ENCODE peak calls at places on chromosomes 1 and 21, in nine cellular contexts. S is CD4-positive, alpha-beta T cell; U is NCI-H146; Y is stimulated activated CD8-positive, alpha-beta memory T cell treated with anti-CD3 and anti-CD28 coated beads, Interleukin-4, amount 100 ng/mL, for 24 hours; Q is iris pigment epithelial cell; J is stimulated activated CD4-positive, alpha-beta T cell treated with anti-CD3 and anti-CD28 coated beads, Interleukin-12 subunit alpha, Interleukin-12 subunit beta, amount 100 ng/mL, for 48 hours; E is pancreas; X is heart right ventricle; O is fibroblast of lung. D is an unnamed sample.

GRCh38 chr1:204854286-204854685 is 16.4 kb upstream of the NFASC start:
- DNase-seq in Q (no peak), S (no peak), O (no peak), Y (no peak), E (no peak), J (no peak), U (no peak), X (no peak), D (no peak)

GRCh38 chr1:214362188-214362882 is 81.4 kb downstream of the SMYD2 start:
- DNase-seq in U (no peak), O (peak), Y (no peak), X (no peak), J (no peak), E (no peak), S (no peak), Q (peak), D (peak)

GRCh38 chr1:91819038-91819788 is 66.7 kb downstream of the TGFBR3 start:
- DNase-seq in X (no peak), U (peak), E (no peak), O (no peak), Y (no peak), S (no peak), J (no peak), Q (no peak), D (no peak)

GRCh38 chr21:42097274-42097673 is 26.2 kb downstream of the UMODL1 start:
- DNase-seq in U (no peak), S (no peak), J (no peak), E (no peak), O (no peak), Q (no peak), X (no peak), Y (no peak), D (no peak)

GRCh38 chr21:42654179-42654912 is 925 bp downstream of the PDE9A start:
- DNase-seq in Y (no peak), X (no peak), J (no peak), U (peak), S (no peak), O (no peak), Q (no peak), E (no peak), D (no peak)

GRCh38 chr1:111762332-111762731 is 6.6 kb downstream of the DDX20 start:
- DNase-seq in Q (no peak), J (no peak), U (no peak), O (no peak), S (no peak), X (no peak), Y (no peak), E (no peak), D (no peak)

GRCh38 chr1:234545512-234546386 is 64.2 kb downstream of the IRF2BP2 start:
- DNase-seq in O (no peak), Q (no peak), U (peak), S (no peak), Y (no peak), E (peak), J (no peak), X (no peak), D (no peak)

GRCh38 chr1:200184196-200184595 is 156.7 kb downstream of the NR5A2 start:
- DNase-seq in S (no peak), J (no peak), U (no peak), Q (peak), E (peak), X (peak), O (peak), Y (no peak), D (peak)

GRCh38 chr1:116915182-116915611 is 5.5 kb downstream of the PTGFRN start:
- DNase-seq in E (peak), O (peak), S (no peak), X (no peak), Y (no peak), U (no peak), J (no peak), Q (no peak), D (peak)

GRCh38 chr1:59089922-59090457 is 206.9 kb upstream of the FGGY start:
- DNase-seq in O (peak), Y (no peak), X (no peak), J (no peak), S (no peak), Q (no peak), E (no peak), U (no peak), D (no peak)

GRCh38 chr1:43550598-43551246 is 20.0 kb downstream of the PTPRF start:
- DNase-seq in Q (no peak), E (no peak), O (no peak), U (no peak), Y (no peak), X (no peak), J (no peak), S (no peak), D (no peak)

GRCh38 chr1:47872871-47873270 is 124.3 kb downstream of the TRABD2B start:
- DNase-seq in E (no peak), O (no peak), S (no peak), J (no peak), Y (no peak), U (no peak), X (no peak), Q (no peak), D (no peak)

GRCh38 chr1:53957231-53957818 is 11.2 kb downstream of the LRRC42 start:
- DNase-seq in E (no peak), O (peak), S (no peak), X (no peak), Y (no peak), U (peak), J (no peak), Q (peak), D (no peak)

GRCh38 chr1:189312499-189312898 is 1165.2 kb downstream of the BRINP3 start:
- DNase-seq in O (no peak), U (no peak), E (no peak), Y (no peak), X (no peak), S (no peak), J (no peak), Q (no peak), D (no peak)

GRCh38 chr1:22753396-22754083 is 42.9 kb downstream of the EPHB2 start:
- DNase-seq in S (no peak), Q (peak), X (no peak), E (no peak), O (peak), U (no peak), J (no peak), Y (no peak), D (no peak)

GRCh38 chr1:212255705-212256307 is 29.4 kb upstream of the PPP2R5A start:
- DNase-seq in Q (peak), J (no peak), O (no peak), X (no peak), E (no peak), U (no peak), Y (no peak), S (no peak), D (no peak)

GRCh38 chr1:40711465-40712404 is 20.2 kb downstream of the NFYC start:
- DNase-seq in U (no peak), J (no peak), Q (peak), Y (no peak), S (no peak), E (no peak), X (no peak), O (peak), D (no peak)

GRCh38 chr1:89810880-89811279 is 10.0 kb upstream of the LRRC8D start:
- DNase-seq in S (no peak), E (no peak), O (no peak), Y (no peak), X (no peak), J (no peak), Q (no peak), U (no peak), D (no peak)

GRCh38 chr1:162292422-162292849 is 84.2 kb downstream of the SPATA46 start:
- DNase-seq in O (peak), S (no peak), X (no peak), E (no peak), Q (peak), U (no peak), Y (no peak), J (no peak), D (no peak)

GRCh38 chr1:68525781-68526180 is 28.9 kb upstream of the DEPDC1 start:
- DNase-seq in J (no peak), U (no peak), Q (no peak), Y (no peak), O (no peak), X (no peak), E (no peak), S (no peak), D (no peak)

GRCh38 chr1:44210595-44210994 is 2.7 kb upstream of the DMAP1 start:
- DNase-seq in S (no peak), X (no peak), E (no peak), Q (no peak), U (no peak), Y (no peak), J (no peak), O (no peak), D (no peak)

GRCh38 chr1:5794279-5794678 is 197.9 kb downstream of the NPHP4 start:
- DNase-seq in Y (no peak), J (no peak), Q (no peak), S (no peak), U (no peak), E (no peak), X (no peak), O (no peak), D (no peak)

GRCh38 chr1:151994956-151995355 is 1.3 kb upstream of the S100A10 start:
- DNase-seq in O (peak), X (no peak), U (no peak), Y (no peak), J (no peak), S (no peak), E (no peak), Q (peak), D (peak)

GRCh38 chr21:41228006-41228370 is 60.0 kb downstream of the BACE2 start:
- DNase-seq in Q (no peak), Y (no peak), S (no peak), U (no peak), J (no peak), O (no peak), X (no peak), E (no peak), D (no peak)

GRCh38 chr1:85339089-85339488 is 62.7 kb upstream of the BCL10 start:
- DNase-seq in X (no peak), E (no peak), J (no peak), Q (peak), Y (no peak), U (no peak), O (peak), S (no peak), D (no peak)

GRCh38 chr1:204267191-204267601 is 53.4 kb upstream of the GOLT1A start:
- DNase-seq in S (no peak), J (no peak), U (no peak), X (no peak), Q (no peak), Y (no peak), E (no peak), O (no peak), D (no peak)

GRCh38 chr21:35179990-35180557 is 131.0 kb upstream of the RUNX1 start:
- DNase-seq in S (no peak), J (no peak), Y (no peak), U (no peak), X (no peak), E (no peak), Q (peak), O (peak), D (no peak)

GRCh38 chr1:209302777-209303642 is 280.5 kb upstream of the CAMK1G start:
- DNase-seq in J (no peak), U (peak), Q (no peak), E (no peak), S (no peak), Y (no peak), X (no peak), O (no peak), D (no peak)

GRCh38 chr1:205199090-205199930 is 12.2 kb downstream of the DSTYK start:
- DNase-seq in O (peak), J (peak), Q (peak), E (no peak), X (no peak), S (no peak), U (no peak), Y (no peak), D (no peak)

GRCh38 chr1:165508291-165508690 is 35.5 kb upstream of the LRRC52 start:
- DNase-seq in S (no peak), J (no peak), X (no peak), Y (no peak), Q (no peak), E (no peak), O (no peak), U (no peak), D (no peak)

D was measured in adrenal gland.